ENCODE peak calls at places on chromosomes 4 and X, in nine cellular contexts. N, B, R, Q, D, G, L, K and S are unnamed samples.

GRCh38 chrX:52574416-52575275 is 57.8 kb upstream of the XAGE1B start:
- DNase-seq in N (peak), B (peak), R (peak), Q (peak), D (peak), G (no peak), L (peak), K (no peak), S (no peak)

GRCh38 chr4:20839957-20840356 is 139.7 kb downstream of the PACRGL start:
- DNase-seq in N (no peak), B (no peak), R (peak), Q (no peak), D (no peak), G (no peak), L (no peak), K (no peak), S (no peak)

GRCh38 chr4:107247738-107248137 is 211.6 kb upstream of the DKK2 start:
- DNase-seq in N (no peak), B (no peak), R (peak), Q (no peak), D (no peak), G (no peak), L (no peak), K (no peak), S (peak)

GRCh38 chr4:41406051-41406516 is 131.9 kb upstream of the LIMCH1 start:
- DNase-seq in N (no peak), B (no peak), R (no peak), Q (no peak), D (peak), G (no peak), L (no peak), K (no peak), S (no peak)

GRCh38 chr4:54199919-54200318 is 29.2 kb upstream of the PDGFRA start:
- DNase-seq in N (no peak), B (no peak), R (no peak), Q (no peak), D (no peak), G (no peak), L (no peak), K (no peak), S (no peak)

GRCh38 chr4:34516524-34516923 is 1727.8 kb downstream of the ARAP2 start:
- DNase-seq in N (peak), B (no peak), R (no peak), Q (no peak), D (no peak), G (no peak), L (no peak), K (no peak), S (no peak)

GRCh38 chrX:18994713-18995112 is 10.8 kb upstream of the PHKA2 start:
- DNase-seq in N (no peak), B (no peak), R (peak), Q (no peak), D (no peak), G (no peak), L (no peak), K (no peak), S (no peak)

GRCh38 chr4:75985116-75985515 is 5.6 kb downstream of the SDAD1 start:
- DNase-seq in N (no peak), B (no peak), R (peak), Q (no peak), D (no peak), G (no peak), L (no peak), K (no peak), S (no peak)